ENCODE peak calls at places on chromosomes 13 and 19, in six cellular contexts. One of them, this sample, is unnamed.

GRCh38 chr19:46611791-46612190 is 10.7 kb downstream of the CALM3 start:
- DNase-seq in AG04449: no peak
- DNase-seq in CD8-positive, alpha-beta T cell: no peak
- DNase-seq in lower leg skin: no peak
- DNase-seq in BE2C: no peak
- DNase-seq in HFF-Myc: no peak
- DNase-seq in this sample: no peak

GRCh38 chr13:24267801-24268200 is 41.6 kb upstream of the C1QTNF9 start:
- DNase-seq in AG04449: no peak
- DNase-seq in CD8-positive, alpha-beta T cell: no peak
- DNase-seq in lower leg skin: peak; percentile 31
- DNase-seq in BE2C: no peak
- DNase-seq in HFF-Myc: no peak
- DNase-seq in this sample: no peak

GRCh38 chr19:45439569-45440258 is 16.0 kb upstream of the ERCC1 start:
- DNase-seq in AG04449: no peak
- DNase-seq in CD8-positive, alpha-beta T cell: peak; percentile 89
- DNase-seq in lower leg skin: peak; percentile 97
- DNase-seq in BE2C: peak; percentile 79
- DNase-seq in HFF-Myc: no peak
- DNase-seq in this sample: no peak

GRCh38 chr19:35759697-35760096 is 1.7 kb downstream of the PROSER3 start:
- DNase-seq in AG04449: no peak
- DNase-seq in CD8-positive, alpha-beta T cell: no peak
- DNase-seq in lower leg skin: no peak
- DNase-seq in BE2C: no peak
- DNase-seq in HFF-Myc: no peak
- DNase-seq in this sample: no peak

GRCh38 chr19:46785054-46785979 is 3.1 kb downstream of the SLC1A5 start:
- DNase-seq in AG04449: no peak
- DNase-seq in CD8-positive, alpha-beta T cell: no peak
- DNase-seq in lower leg skin: no peak
- DNase-seq in BE2C: no peak
- DNase-seq in HFF-Myc: no peak
- DNase-seq in this sample: no peak

GRCh38 chr13:68806125-68806524 is 1301.5 kb upstream of the ATXN8OS start:
- DNase-seq in AG04449: no peak
- DNase-seq in CD8-positive, alpha-beta T cell: no peak
- DNase-seq in lower leg skin: no peak
- DNase-seq in BE2C: no peak
- DNase-seq in HFF-Myc: no peak
- DNase-seq in this sample: no peak

GRCh38 chr19:35742121-35742724 is at the start of gene IGFLR1:
- DNase-seq in AG04449: no peak
- DNase-seq in CD8-positive, alpha-beta T cell: peak; percentile 58
- DNase-seq in lower leg skin: no peak
- DNase-seq in BE2C: no peak
- DNase-seq in HFF-Myc: no peak
- DNase-seq in this sample: peak; percentile 79

GRCh38 chr19:4606921-4607678 is 32.2 kb upstream of the TNFAIP8L1 start:
- DNase-seq in AG04449: no peak
- DNase-seq in CD8-positive, alpha-beta T cell: no peak
- DNase-seq in lower leg skin: no peak
- DNase-seq in BE2C: peak; percentile 92
- DNase-seq in HFF-Myc: no peak
- DNase-seq in this sample: no peak

GRCh38 chr13:113084094-113084942 is 21.3 kb upstream of the F7 start:
- DNase-seq in AG04449: no peak
- DNase-seq in CD8-positive, alpha-beta T cell: no peak
- DNase-seq in lower leg skin: no peak
- DNase-seq in BE2C: no peak
- DNase-seq in HFF-Myc: no peak
- DNase-seq in this sample: no peak

GRCh38 chr13:60944863-60945262 is 470.8 kb downstream of the PCDH20 start:
- DNase-seq in AG04449: no peak
- DNase-seq in CD8-positive, alpha-beta T cell: no peak
- DNase-seq in lower leg skin: no peak
- DNase-seq in BE2C: no peak
- DNase-seq in HFF-Myc: no peak
- DNase-seq in this sample: no peak

GRCh38 chr19:54380897-54381296 is 16.2 kb upstream of the LAIR1 start:
- DNase-seq in AG04449: no peak
- DNase-seq in CD8-positive, alpha-beta T cell: no peak
- DNase-seq in lower leg skin: no peak
- DNase-seq in BE2C: no peak
- DNase-seq in HFF-Myc: no peak
- DNase-seq in this sample: no peak

GRCh38 chr13:50209646-50210045 is 194.4 kb downstream of the KCNRG start:
- DNase-seq in AG04449: no peak
- DNase-seq in CD8-positive, alpha-beta T cell: no peak
- DNase-seq in lower leg skin: no peak
- DNase-seq in BE2C: no peak
- DNase-seq in HFF-Myc: no peak
- DNase-seq in this sample: no peak

GRCh38 chr19:49119411-49120324 is at the start of gene PPFIA3:
- DNase-seq in AG04449: no peak
- DNase-seq in CD8-positive, alpha-beta T cell: peak; percentile 23
- DNase-seq in lower leg skin: peak; percentile 94
- DNase-seq in BE2C: peak; percentile 50
- DNase-seq in HFF-Myc: no peak
- DNase-seq in this sample: no peak

GRCh38 chr13:113666324-113666660 is 727 bp upstream of the GRK1 start:
- DNase-seq in AG04449: no peak
- DNase-seq in CD8-positive, alpha-beta T cell: peak; percentile 1
- DNase-seq in lower leg skin: peak; percentile 36
- DNase-seq in BE2C: peak; percentile 5
- DNase-seq in HFF-Myc: no peak
- DNase-seq in this sample: no peak

GRCh38 chr19:49059056-49059455 is 1.5 kb upstream of the CGB7 start:
- DNase-seq in AG04449: no peak
- DNase-seq in CD8-positive, alpha-beta T cell: no peak
- DNase-seq in lower leg skin: no peak
- DNase-seq in BE2C: no peak
- DNase-seq in HFF-Myc: no peak
- DNase-seq in this sample: no peak

GRCh38 chr13:110304256-110304655 is 2.7 kb downstream of the COL4A1 start:
- DNase-seq in AG04449: no peak
- DNase-seq in CD8-positive, alpha-beta T cell: no peak
- DNase-seq in lower leg skin: peak; percentile 78
- DNase-seq in BE2C: no peak
- DNase-seq in HFF-Myc: no peak
- DNase-seq in this sample: no peak
- H3K4me3 ChIP-seq in AG04449: peak overlapping the region; percentile 78
- H3K4me3 ChIP-seq in CD8-positive, alpha-beta T cell: no peak overlapping the region
- H3K4me3 ChIP-seq in lower leg skin: no peak overlapping the region
- H3K4me3 ChIP-seq in BE2C: no peak overlapping the region
- H3K4me3 ChIP-seq in HFF-Myc: no peak overlapping the region
- H3K4me3 ChIP-seq in this sample: no peak overlapping the region

DNA sequence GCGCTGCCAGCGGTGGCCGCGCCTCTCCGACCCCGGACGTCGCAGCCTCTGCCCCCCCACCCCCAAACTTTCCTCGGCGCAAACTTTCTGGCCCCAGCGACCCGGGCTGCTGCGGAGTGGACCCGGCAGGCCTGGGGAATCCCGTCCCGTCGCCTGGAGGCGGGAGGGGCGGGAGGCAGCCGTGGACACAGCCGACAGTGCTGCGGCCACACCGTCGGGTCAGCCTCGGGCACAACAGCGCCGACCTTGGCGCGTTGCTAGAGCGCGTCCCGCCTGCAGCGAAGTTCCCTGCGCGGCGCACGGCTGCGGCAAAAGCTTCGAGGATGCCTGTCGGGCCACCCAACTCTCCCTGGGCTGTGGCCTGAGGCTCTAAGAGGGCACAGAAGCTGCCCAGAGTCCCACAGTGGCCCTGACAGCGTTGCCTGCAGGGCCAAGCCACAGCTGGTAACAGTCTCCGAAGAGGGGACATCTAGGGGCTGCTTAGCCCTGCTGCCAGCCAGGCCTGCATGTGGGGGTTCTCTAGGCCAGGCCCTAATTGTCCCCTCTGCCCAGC is 1.3 kb downstream of the NFIX start:
- DNase-seq in AG04449: no peak
- DNase-seq in CD8-positive, alpha-beta T cell: no peak
- DNase-seq in lower leg skin: peak; percentile 90
- DNase-seq in BE2C: no peak
- DNase-seq in HFF-Myc: no peak
- DNase-seq in this sample: no peak
- TF ChIP-seq CTCF in AG04449: no peak
- TF ChIP-seq CTCF in CD8-positive, alpha-beta T cell: no peak
- TF ChIP-seq CTCF in lower leg skin: no peak
- TF ChIP-seq CTCF in BE2C: no peak
- TF ChIP-seq CTCF in HFF-Myc: no peak
- TF ChIP-seq CTCF in this sample: no peak

GRCh38 chr13:44394649-44395048 is 21.0 kb downstream of the SERP2 start:
- DNase-seq in AG04449: no peak
- DNase-seq in CD8-positive, alpha-beta T cell: no peak
- DNase-seq in lower leg skin: peak; percentile 1
- DNase-seq in BE2C: no peak
- DNase-seq in HFF-Myc: no peak
- DNase-seq in this sample: no peak

GRCh38 chr13:44398606-44399005 is 25.0 kb downstream of the SERP2 start:
- DNase-seq in AG04449: no peak
- DNase-seq in CD8-positive, alpha-beta T cell: no peak
- DNase-seq in lower leg skin: peak; percentile 61
- DNase-seq in BE2C: no peak
- DNase-seq in HFF-Myc: no peak
- DNase-seq in this sample: no peak

GRCh38 chr13:44397766-44398223 is 24.2 kb downstream of the SERP2 start:
- DNase-seq in AG04449: no peak
- DNase-seq in CD8-positive, alpha-beta T cell: no peak
- DNase-seq in lower leg skin: peak; percentile 77
- DNase-seq in BE2C: peak; percentile 32
- DNase-seq in HFF-Myc: no peak
- DNase-seq in this sample: no peak

GRCh38 chr13:44396963-44397580 is 23.4 kb downstream of the SERP2 start:
- DNase-seq in AG04449: no peak
- DNase-seq in CD8-positive, alpha-beta T cell: no peak
- DNase-seq in lower leg skin: peak; percentile 70
- DNase-seq in BE2C: peak; percentile 83
- DNase-seq in HFF-Myc: no peak
- DNase-seq in this sample: no peak

DNA sequence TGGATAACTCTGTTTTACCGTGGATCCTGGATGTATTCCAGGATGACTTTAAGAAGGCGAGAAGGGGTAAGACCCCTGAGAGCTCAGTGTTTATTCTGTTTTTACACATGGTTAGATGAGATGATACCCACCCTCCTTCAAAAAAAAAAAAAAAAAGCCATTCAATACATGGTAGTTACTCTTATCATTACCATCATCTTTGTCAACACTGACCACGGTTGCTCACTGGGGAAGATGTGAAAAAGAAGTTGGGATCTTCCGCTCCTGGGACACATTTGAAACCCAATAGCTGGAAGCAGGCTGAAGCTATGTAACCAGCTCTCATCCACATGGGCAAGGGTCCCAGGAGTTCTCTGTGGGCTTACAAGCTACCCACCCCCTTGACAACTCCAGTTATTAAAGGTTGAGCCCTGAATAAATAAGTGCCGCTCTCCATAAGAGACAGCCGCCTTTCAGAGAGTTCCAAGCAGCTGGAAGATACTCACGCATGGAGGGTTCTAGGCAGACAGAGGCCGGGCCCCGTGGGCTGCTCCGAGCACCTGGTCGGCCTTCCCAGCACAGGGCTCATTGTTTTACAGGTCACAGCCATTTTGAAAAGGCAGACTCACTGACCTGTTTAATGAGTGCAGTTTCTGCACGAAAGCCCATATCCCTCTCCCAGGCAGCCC is 22.8 kb downstream of the SERP2 start:
- DNase-seq in AG04449: no peak
- DNase-seq in CD8-positive, alpha-beta T cell: no peak
- DNase-seq in lower leg skin: peak; percentile 56
- DNase-seq in BE2C: peak; percentile 82
- DNase-seq in HFF-Myc: no peak
- DNase-seq in this sample: no peak
- H3K4me3 ChIP-seq in AG04449: no peak overlapping the region
- H3K4me3 ChIP-seq in CD8-positive, alpha-beta T cell: no peak overlapping the region
- H3K4me3 ChIP-seq in lower leg skin: no peak overlapping the region
- H3K4me3 ChIP-seq in BE2C: peak overlapping the region; percentile 29
- H3K4me3 ChIP-seq in HFF-Myc: no peak overlapping the region
- H3K4me3 ChIP-seq in this sample: no peak overlapping the region

GRCh38 chr19:52139291-52140076 is at the start of gene ZNF616:
- DNase-seq in AG04449: peak; percentile 40
- DNase-seq in CD8-positive, alpha-beta T cell: peak; percentile 98
- DNase-seq in lower leg skin: peak; percentile 100
- DNase-seq in BE2C: peak; percentile 98
- DNase-seq in HFF-Myc: peak; percentile 77
- DNase-seq in this sample: peak; percentile 66
- TF ChIP-seq CTCF in AG04449: peak; percentile 91
- TF ChIP-seq CTCF in CD8-positive, alpha-beta T cell: peak; percentile 73
- TF ChIP-seq CTCF in lower leg skin: no peak
- TF ChIP-seq CTCF in BE2C: peak; percentile 80
- TF ChIP-seq CTCF in HFF-Myc: peak; percentile 74
- TF ChIP-seq CTCF in this sample: peak; percentile 74

This sample was measured in GM12864.